ENCODE peak calls at places on chromosomes 11 and 22, in eight cellular contexts. K is HCT116, S is IMR-90, V is thyroid gland, N is mammary epithelial cell, Q is HepG2, R is neuronal stem cell, T is aorta. F is an unnamed sample.

GRCh38 chr22:19877626-19878339 is 23.1 kb upstream of the GNB1L start:
- DNase-seq in K (no peak), S (peak; percentile 58), V (peak; percentile 1), N (no peak), Q (no peak), R (no peak), T (peak; percentile 62), F (no peak)

GRCh38 chr22:25403752-25404471 is 160.6 kb upstream of the GRK3 start:
- DNase-seq in K (no peak), S (peak; percentile 41), V (no peak), N (peak; percentile 21), Q (peak; percentile 15), R (no peak), T (peak; percentile 53), F (no peak)

GRCh38 chr11:92128026-92128425 is 96.6 kb upstream of the FAT3 start:
- DNase-seq in K (no peak), S (no peak), V (no peak), N (no peak), Q (no peak), R (no peak), T (no peak), F (no peak)

GRCh38 chr11:60165538-60165937 is 17.3 kb downstream of the MS4A6A start:
- DNase-seq in K (no peak), S (no peak), V (no peak), N (peak; percentile 30), Q (no peak), R (no peak), T (no peak), F (no peak)

GRCh38 chr22:42214625-42215415 is 55.6 kb downstream of the TCF20 start:
- DNase-seq in K (no peak), S (no peak), V (no peak), N (no peak), Q (no peak), R (no peak), T (no peak), F (no peak)

GRCh38 chr22:38456272-38456837 is 1.4 kb upstream of the KCNJ4 start:
- DNase-seq in K (no peak), S (no peak), V (no peak), N (no peak), Q (no peak), R (no peak), T (no peak), F (no peak)

GRCh38 chr11:73907191-73907590 is 30.4 kb downstream of the PAAF1 start:
- DNase-seq in K (peak; percentile 7), S (peak; percentile 55), V (no peak), N (peak; percentile 67), Q (peak; percentile 6), R (no peak), T (no peak), F (no peak)

GRCh38 chr11:118152552-118153471 is at the start of gene SCN4B:
- DNase-seq in K (no peak), S (peak; percentile 20), V (peak; percentile 66), N (peak; percentile 61), Q (no peak), R (peak; percentile 72), T (peak; percentile 85), F (no peak)

GRCh38 chr22:49297286-49297870 is 530.3 kb downstream of the BRD1 start:
- DNase-seq in K (no peak), S (no peak), V (no peak), N (no peak), Q (no peak), R (no peak), T (peak; percentile 51), F (no peak)

GRCh38 chr22:40452730-40453487 is 82.5 kb downstream of the SGSM3 start:
- DNase-seq in K (no peak), S (peak; percentile 46), V (peak; percentile 56), N (no peak), Q (no peak), R (no peak), T (no peak), F (no peak)

GRCh38 chr22:36671398-36671797 is 32.2 kb downstream of the CACNG2 start:
- DNase-seq in K (no peak), S (no peak), V (no peak), N (no peak), Q (no peak), R (no peak), T (no peak), F (no peak)

GRCh38 chr11:65492637-65493366 is 6.0 kb upstream of the MALAT1 start:
- DNase-seq in K (no peak), S (peak; percentile 89), V (peak; percentile 93), N (peak; percentile 82), Q (no peak), R (no peak), T (peak; percentile 91), F (no peak)

GRCh38 chr11:7016011-7016410 is 4.1 kb downstream of the ZNF214 start:
- DNase-seq in K (no peak), S (no peak), V (no peak), N (peak; percentile 73), Q (no peak), R (no peak), T (no peak), F (no peak)

GRCh38 chr11:46628961-46629360 is 11.6 kb downstream of the ATG13 start:
- DNase-seq in K (no peak), S (no peak), V (no peak), N (no peak), Q (no peak), R (no peak), T (no peak), F (no peak)

GRCh38 chr11:104731890-104732289 is 166.4 kb downstream of the CASP12 start:
- DNase-seq in K (no peak), S (no peak), V (no peak), N (no peak), Q (no peak), R (no peak), T (no peak), F (no peak)

DNA sequence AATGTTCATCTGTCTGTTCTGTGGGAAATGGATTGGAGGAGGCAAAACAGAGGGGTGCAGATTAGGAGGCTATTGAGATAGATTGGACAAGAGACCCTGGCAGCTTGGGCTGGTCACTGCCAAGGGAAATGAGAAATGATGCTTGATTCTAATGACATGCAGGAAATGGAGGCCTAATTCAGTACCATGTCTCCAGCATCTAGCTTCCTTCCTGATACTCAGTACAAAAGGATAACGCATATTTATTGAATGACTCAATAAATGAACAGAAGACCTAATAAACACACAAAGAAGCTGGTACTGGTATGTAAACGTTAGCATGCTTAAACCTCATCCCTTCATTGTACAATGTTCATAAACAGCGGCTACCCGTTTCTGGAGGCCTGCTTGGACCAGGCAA is 412.2 kb downstream of the BUD13 start:
- DNase-seq in K (no peak), S (no peak), V (no peak), N (no peak), Q (no peak), R (no peak), T (no peak), F (no peak)
- H3K4me1 ChIP-seq in K (no peaks in the 10 kb centered on the region), S (no peaks in the 10 kb centered on the region), V (no peaks in the 10 kb centered on the region), N (no peaks in the 10 kb centered on the region), Q (peaks cover 24% of the 10 kb centered on the region), R (peaks cover 10% of the 10 kb centered on the region), T (no peaks in the 10 kb centered on the region), F (no peaks in the 10 kb centered on the region)

GRCh38 chr22:48138855-48139254 is 1376.4 kb downstream of the TBC1D22A start:
- DNase-seq in K (no peak), S (no peak), V (no peak), N (no peak), Q (no peak), R (no peak), T (no peak), F (no peak)

GRCh38 chr22:48140261-48140660 is 1377.8 kb downstream of the TBC1D22A start:
- DNase-seq in K (no peak), S (no peak), V (no peak), N (no peak), Q (no peak), R (no peak), T (no peak), F (no peak)

GRCh38 chr22:48139776-48140175 is 1377.3 kb downstream of the TBC1D22A start:
- DNase-seq in K (no peak), S (no peak), V (no peak), N (no peak), Q (no peak), R (no peak), T (no peak), F (no peak)

GRCh38 chr22:48142388-48142787 is 1379.9 kb downstream of the TBC1D22A start:
- DNase-seq in K (no peak), S (no peak), V (no peak), N (no peak), Q (no peak), R (no peak), T (no peak), F (no peak)

DNA sequence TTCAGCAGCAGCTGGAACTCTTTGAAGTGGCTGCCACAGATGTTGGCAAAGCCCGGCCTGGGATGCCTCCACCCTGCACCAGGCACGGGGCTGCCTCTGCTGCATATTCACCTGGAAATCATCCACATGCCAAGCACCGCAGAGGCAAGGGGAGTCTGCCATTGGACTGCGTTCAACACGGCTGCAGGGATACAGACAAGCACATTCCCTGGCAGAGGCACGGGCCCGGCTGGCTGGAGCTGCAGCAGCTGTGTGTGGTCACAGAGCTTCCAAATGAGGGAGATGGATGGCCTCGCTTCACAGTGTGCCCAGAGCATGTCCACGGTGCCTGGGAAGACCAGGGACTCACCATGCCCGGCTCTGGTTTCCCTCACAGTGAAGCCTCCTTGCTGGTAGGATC is 1378.9 kb downstream of the TBC1D22A start:
- DNase-seq in K (no peak), S (no peak), V (no peak), N (no peak), Q (no peak), R (no peak), T (no peak), F (no peak)
- H3K9me3 ChIP-seq in K (no peaks in the 10 kb centered on the region), S (peaks cover 63% of the 10 kb centered on the region), V (no peaks in the 10 kb centered on the region), N (peaks cover 57% of the 10 kb centered on the region), Q (no peaks in the 10 kb centered on the region), R (no peaks in the 10 kb centered on the region), T (no peaks in the 10 kb centered on the region), F (no peaks in the 10 kb centered on the region)

GRCh38 chr11:44179173-44179572 is 83.7 kb downstream of the EXT2 start:
- DNase-seq in K (no peak), S (peak; percentile 15), V (no peak), N (no peak), Q (no peak), R (no peak), T (no peak), F (no peak)
- H3K27ac ChIP-seq in K (no peak overlapping the region), S (no peak overlapping the region), V (no peak overlapping the region), N (no peak overlapping the region), Q (no peak overlapping the region), R (no peak overlapping the region), T (no peak overlapping the region), F (no peak overlapping the region)

DNA sequence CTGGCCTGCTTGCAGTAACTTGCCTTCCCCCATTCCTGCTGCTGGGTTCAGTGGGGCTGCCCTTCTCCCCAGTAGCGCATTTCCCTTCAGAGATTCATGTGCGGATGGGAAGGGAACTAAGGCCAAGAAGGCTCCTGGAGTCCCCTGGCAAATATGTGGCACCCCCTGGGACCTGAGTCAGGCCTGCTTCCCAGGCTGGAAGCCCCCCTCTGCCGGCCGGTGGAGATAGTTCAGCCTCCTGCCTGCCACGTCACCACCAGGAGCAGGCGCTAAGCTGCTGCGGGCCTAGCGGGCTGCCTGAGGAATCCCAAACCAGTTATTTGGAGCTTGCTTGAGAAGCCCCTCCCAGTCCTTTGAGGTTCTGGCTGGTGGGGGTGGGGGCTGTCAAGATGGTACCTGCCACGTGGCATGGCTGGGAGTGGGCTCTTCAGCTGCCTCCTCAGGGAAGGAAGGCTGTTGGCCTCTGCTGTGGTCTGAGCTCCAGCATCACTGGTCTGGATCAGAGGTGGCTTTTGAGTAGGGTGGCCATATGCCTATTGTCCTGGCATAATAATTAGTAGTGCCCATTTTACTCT is 2.0 kb downstream of the SERPINH1 start:
- DNase-seq in K (no peak), S (peak; percentile 92), V (no peak), N (peak; percentile 80), Q (peak; percentile 45), R (peak; percentile 71), T (peak; percentile 96), F (no peak)
- H3K4me1 ChIP-seq in K (peaks cover 52% of the 10 kb centered on the region), S (peaks cover 37% of the 10 kb centered on the region), V (peaks cover 67% of the 10 kb centered on the region), N (peaks cover 35% of the 10 kb centered on the region), Q (peaks cover 60% of the 10 kb centered on the region), R (peaks cover 39% of the 10 kb centered on the region), T (peaks cover 5% of the 10 kb centered on the region), F (peaks cover 27% of the 10 kb centered on the region)

F was measured in CD8-positive, alpha-beta memory T cell.